ENCODE peak calls at places on chromosomes 4 and X, in eight cellular contexts. X is SK-N-SH, Q is HCT116, U is HepG2, G is endothelial cell of umbilical vein, D is K562, J is GM12878, O is H1. A is an unnamed sample.

GRCh38 chr4:37981844-37982720 is 21.9 kb downstream of the PTTG2 start:
- DNase-seq in X (no peak), Q (no peak), U (peak; percentile 28), G (no peak), D (no peak), J (no peak), O (no peak), A (no peak)

GRCh38 chr4:189117426-189117825 is 823.2 kb upstream of the FRG1 start:
- DNase-seq in X (no peak), Q (no peak), U (no peak), G (no peak), D (no peak), J (no peak), O (no peak), A (no peak)

GRCh38 chr4:77432702-77433101 is 172.9 kb upstream of the CXCL13 start:
- DNase-seq in X (no peak), Q (no peak), U (peak; percentile 5), G (no peak), D (no peak), J (no peak), O (no peak), A (no peak)

GRCh38 chrX:155334486-155335316 is at the start of gene CLIC2:
- DNase-seq in X (no peak), Q (no peak), U (no peak), G (peak; percentile 65), D (peak; percentile 80), J (no peak), O (no peak), A (peak; percentile 79)

GRCh38 chr4:136495076-136495475 is 1037.2 kb downstream of the PCDH18 start:
- DNase-seq in X (no peak), Q (no peak), U (no peak), G (no peak), D (no peak), J (no peak), O (no peak), A (no peak)

GRCh38 chrX:24301060-24301459 is 12.8 kb downstream of the SUPT20HL2 start:
- DNase-seq in X (no peak), Q (no peak), U (no peak), G (no peak), D (no peak), J (no peak), O (no peak), A (no peak)

GRCh38 chr4:25069014-25069413 is 38.3 kb upstream of the LGI2 start:
- DNase-seq in X (no peak), Q (no peak), U (peak; percentile 77), G (no peak), D (no peak), J (no peak), O (no peak), A (no peak)

GRCh38 chr4:165325732-165326512 is 1.5 kb upstream of the MSMO1 start:
- DNase-seq in X (no peak), Q (peak; percentile 47), U (peak; percentile 49), G (peak; percentile 74), D (peak; percentile 16), J (no peak), O (peak; percentile 49), A (no peak)

GRCh38 chr4:98685225-98686045 is 27.0 kb upstream of the TSPAN5 start:
- DNase-seq in X (no peak), Q (no peak), U (no peak), G (peak; percentile 63), D (no peak), J (no peak), O (no peak), A (no peak)

GRCh38 chrX:130626521-130626920 is 224.7 kb downstream of the RBMX2 start:
- DNase-seq in X (no peak), Q (no peak), U (no peak), G (no peak), D (no peak), J (no peak), O (no peak), A (no peak)

GRCh38 chr4:173513651-173514050 is 16.4 kb downstream of the HAND2 start:
- DNase-seq in X (no peak), Q (no peak), U (no peak), G (no peak), D (no peak), J (no peak), O (no peak), A (no peak)

GRCh38 chrX:78124304-78124703 is 15.1 kb downstream of the TAF9B start:
- DNase-seq in X (no peak), Q (no peak), U (no peak), G (no peak), D (no peak), J (no peak), O (no peak), A (no peak)

GRCh38 chr4:5712517-5712916 is 1.5 kb downstream of the EVC start:
- DNase-seq in X (no peak), Q (no peak), U (no peak), G (no peak), D (no peak), J (peak; percentile 74), O (no peak), A (no peak)

GRCh38 chr4:101197350-101197749 is 150.0 kb downstream of the PPP3CA start:
- DNase-seq in X (no peak), Q (no peak), U (peak; percentile 57), G (no peak), D (no peak), J (no peak), O (no peak), A (no peak)

GRCh38 chr4:101199507-101200285 is 147.6 kb downstream of the PPP3CA start:
- DNase-seq in X (peak; percentile 2), Q (no peak), U (no peak), G (peak; percentile 47), D (no peak), J (no peak), O (no peak), A (no peak)

GRCh38 chr4:101201421-101201820 is 145.9 kb downstream of the PPP3CA start:
- DNase-seq in X (no peak), Q (no peak), U (no peak), G (no peak), D (no peak), J (no peak), O (no peak), A (no peak)

GRCh38 chr4:101198741-101199339 is 148.5 kb downstream of the PPP3CA start:
- DNase-seq in X (no peak), Q (no peak), U (peak; percentile 20), G (no peak), D (no peak), J (no peak), O (no peak), A (no peak)

GRCh38 chr4:101200561-101200960 is 146.8 kb downstream of the PPP3CA start:
- DNase-seq in X (no peak), Q (peak; percentile 86), U (peak; percentile 48), G (peak; percentile 94), D (no peak), J (no peak), O (no peak), A (no peak)
- TF ChIP-seq POLR2AphosphoS5 in X (peak; percentile 17), Q (peak; percentile 64), U (no peak), G (no peak), D (no peak), J (no peak), O (no peak), A (no peak)

GRCh38 chr4:158532556-158533231 is 11.0 kb downstream of the RXFP1 start:
- DNase-seq in X (no peak), Q (no peak), U (no peak), G (no peak), D (no peak), J (no peak), O (no peak), A (no peak)

GRCh38 chr4:158536833-158537232 is 15.2 kb downstream of the RXFP1 start:
- DNase-seq in X (no peak), Q (no peak), U (no peak), G (no peak), D (no peak), J (no peak), O (no peak), A (no peak)

GRCh38 chr4:158535130-158535614 is 13.5 kb downstream of the RXFP1 start:
- DNase-seq in X (no peak), Q (peak; percentile 4), U (no peak), G (no peak), D (no peak), J (no peak), O (no peak), A (no peak)

GRCh38 chr4:158538176-158538575 is 16.5 kb downstream of the RXFP1 start:
- DNase-seq in X (no peak), Q (no peak), U (no peak), G (no peak), D (no peak), J (no peak), O (no peak), A (no peak)

GRCh38 chr4:158534727-158535126 is 13.0 kb downstream of the RXFP1 start:
- DNase-seq in X (no peak), Q (no peak), U (no peak), G (no peak), D (no peak), J (no peak), O (no peak), A (no peak)
- H3K9ac ChIP-seq in X (no peak overlapping the region), Q (no peak overlapping the region), U (no peak overlapping the region), G (no peak overlapping the region), D (no peak overlapping the region), J (no peak overlapping the region), O (no peak overlapping the region), A (no peak overlapping the region)

GRCh38 chr4:74121643-74122579 is 22.9 kb upstream of the CXCL2 start:
- DNase-seq in X (no peak), Q (no peak), U (no peak), G (no peak), D (no peak), J (no peak), O (no peak), A (no peak)
- H3K27ac ChIP-seq in X (no peak overlapping the region), Q (no peak overlapping the region), U (no peak overlapping the region), G (no peak overlapping the region), D (no peak overlapping the region), J (no peak overlapping the region), O (no peak overlapping the region), A (no peak overlapping the region)

GRCh38 chr4:26302390-26302897 is 18.4 kb upstream of the RBPJ start:
- DNase-seq in X (no peak), Q (no peak), U (no peak), G (no peak), D (no peak), J (no peak), O (no peak), A (no peak)

GRCh38 chr4:26310264-26310663 is 10.6 kb upstream of the RBPJ start:
- DNase-seq in X (no peak), Q (no peak), U (no peak), G (no peak), D (peak; percentile 27), J (no peak), O (no peak), A (no peak)

GRCh38 chr4:26303008-26303407 is 17.8 kb upstream of the RBPJ start:
- DNase-seq in X (no peak), Q (no peak), U (no peak), G (no peak), D (no peak), J (no peak), O (no peak), A (no peak)

GRCh38 chr4:26308573-26308972 is 12.2 kb upstream of the RBPJ start:
- DNase-seq in X (no peak), Q (no peak), U (no peak), G (no peak), D (no peak), J (no peak), O (no peak), A (no peak)

DNA sequence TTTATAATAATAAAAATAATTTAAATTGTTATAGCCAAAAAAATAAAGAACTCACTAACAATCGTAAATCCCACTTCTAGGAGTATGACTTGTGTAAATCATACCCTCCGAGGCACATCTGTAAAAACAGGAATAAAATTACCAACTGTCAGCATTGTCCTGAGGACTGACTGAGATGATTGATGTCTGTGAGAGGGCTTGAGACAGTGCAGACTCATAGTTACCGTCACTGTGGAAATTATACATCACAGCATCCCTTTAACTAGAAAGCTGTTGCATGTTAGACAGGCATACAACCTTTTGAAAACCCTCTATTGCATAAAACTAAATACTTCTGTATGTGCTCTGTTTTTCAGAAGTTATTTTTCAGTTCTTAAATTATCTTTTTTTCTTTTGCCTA is 13.8 kb upstream of the RBPJ start:
- DNase-seq in X (peak; percentile 19), Q (no peak), U (no peak), G (no peak), D (no peak), J (no peak), O (no peak), A (no peak)
- TF ChIP-seq POLR2AphosphoS5 in X (no peak), Q (no peak), U (no peak), G (no peak), D (no peak), J (no peak), O (no peak), A (no peak)